ENCODE peak calls at places on chromosome 18, in eight cellular contexts. One of them, this sample, is unnamed.

GRCh38 chr18:36025025-36025424 is 42.3 kb downstream of the RPRD1A start:
- DNase-seq in colonic mucosa: no peak
- DNase-seq in H9: no peak
- DNase-seq in thyroid gland: no peak
- DNase-seq in thoracic aorta: no peak
- DNase-seq in mesendoderm: no peak
- DNase-seq in A549: no peak
- DNase-seq in tibial artery: no peak
- DNase-seq in this sample: no peak

GRCh38 chr18:31225668-31226067 is 63.0 kb upstream of the DSC1 start:
- DNase-seq in colonic mucosa: no peak
- DNase-seq in H9: peak; percentile 50
- DNase-seq in thyroid gland: peak; percentile 83
- DNase-seq in thoracic aorta: no peak
- DNase-seq in mesendoderm: peak; percentile 98
- DNase-seq in A549: no peak
- DNase-seq in tibial artery: no peak
- DNase-seq in this sample: no peak

GRCh38 chr18:78448106-78448505 is 531.5 kb upstream of the SALL3 start:
- DNase-seq in colonic mucosa: no peak
- DNase-seq in H9: peak; percentile 65
- DNase-seq in thyroid gland: no peak
- DNase-seq in thoracic aorta: no peak
- DNase-seq in mesendoderm: peak; percentile 57
- DNase-seq in A549: no peak
- DNase-seq in tibial artery: no peak
- DNase-seq in this sample: no peak

GRCh38 chr18:35521133-35521532 is 23.4 kb upstream of the INO80C start:
- DNase-seq in colonic mucosa: no peak
- DNase-seq in H9: no peak
- DNase-seq in thyroid gland: no peak
- DNase-seq in thoracic aorta: no peak
- DNase-seq in mesendoderm: no peak
- DNase-seq in A549: no peak
- DNase-seq in tibial artery: no peak
- DNase-seq in this sample: no peak

GRCh38 chr18:5546660-5547059 is 2.9 kb upstream of the EPB41L3 start:
- DNase-seq in colonic mucosa: no peak
- DNase-seq in H9: peak; percentile 41
- DNase-seq in thyroid gland: no peak
- DNase-seq in thoracic aorta: no peak
- DNase-seq in mesendoderm: peak; percentile 83
- DNase-seq in A549: no peak
- DNase-seq in tibial artery: no peak
- DNase-seq in this sample: no peak

GRCh38 chr18:78406743-78407455 is 572.7 kb upstream of the SALL3 start:
- DNase-seq in colonic mucosa: peak; percentile 36
- DNase-seq in H9: no peak
- DNase-seq in thyroid gland: no peak
- DNase-seq in thoracic aorta: no peak
- DNase-seq in mesendoderm: no peak
- DNase-seq in A549: no peak
- DNase-seq in tibial artery: no peak
- DNase-seq in this sample: no peak

GRCh38 chr18:41391616-41392610 is 563.1 kb upstream of the PIK3C3 start:
- DNase-seq in colonic mucosa: peak; percentile 25
- DNase-seq in H9: peak; percentile 74
- DNase-seq in thyroid gland: peak; percentile 40
- DNase-seq in thoracic aorta: no peak
- DNase-seq in mesendoderm: peak; percentile 79
- DNase-seq in A549: peak; percentile 1
- DNase-seq in tibial artery: no peak
- DNase-seq in this sample: no peak

GRCh38 chr18:697771-698170 is 14.7 kb downstream of the ENOSF1 start:
- DNase-seq in colonic mucosa: no peak
- DNase-seq in H9: peak; percentile 43
- DNase-seq in thyroid gland: peak; percentile 75
- DNase-seq in thoracic aorta: no peak
- DNase-seq in mesendoderm: peak; percentile 25
- DNase-seq in A549: no peak
- DNase-seq in tibial artery: no peak
- DNase-seq in this sample: no peak

GRCh38 chr18:26655614-26656400 is 107.5 kb upstream of the KCTD1 start:
- DNase-seq in colonic mucosa: peak; percentile 48
- DNase-seq in H9: peak; percentile 74
- DNase-seq in thyroid gland: peak; percentile 73
- DNase-seq in thoracic aorta: no peak
- DNase-seq in mesendoderm: peak; percentile 89
- DNase-seq in A549: peak; percentile 31
- DNase-seq in tibial artery: peak; percentile 74
- DNase-seq in this sample: peak; percentile 47

GRCh38 chr18:1292167-1292566 is 387.5 kb downstream of the ADCYAP1 start:
- DNase-seq in colonic mucosa: no peak
- DNase-seq in H9: no peak
- DNase-seq in thyroid gland: no peak
- DNase-seq in thoracic aorta: no peak
- DNase-seq in mesendoderm: no peak
- DNase-seq in A549: no peak
- DNase-seq in tibial artery: no peak
- DNase-seq in this sample: no peak

GRCh38 chr18:50142441-50143120 is 52.4 kb downstream of the MYO5B start:
- DNase-seq in colonic mucosa: no peak
- DNase-seq in H9: no peak
- DNase-seq in thyroid gland: no peak
- DNase-seq in thoracic aorta: no peak
- DNase-seq in mesendoderm: no peak
- DNase-seq in A549: no peak
- DNase-seq in tibial artery: no peak
- DNase-seq in this sample: no peak

GRCh38 chr18:12741351-12741750 is 38.5 kb downstream of the PSMG2 start:
- DNase-seq in colonic mucosa: no peak
- DNase-seq in H9: no peak
- DNase-seq in thyroid gland: no peak
- DNase-seq in thoracic aorta: no peak
- DNase-seq in mesendoderm: no peak
- DNase-seq in A549: peak; percentile 36
- DNase-seq in tibial artery: no peak
- DNase-seq in this sample: peak; percentile 89

GRCh38 chr18:56118422-56118821 is 520.0 kb downstream of the TXNL1 start:
- DNase-seq in colonic mucosa: no peak
- DNase-seq in H9: no peak
- DNase-seq in thyroid gland: peak; percentile 16
- DNase-seq in thoracic aorta: no peak
- DNase-seq in mesendoderm: no peak
- DNase-seq in A549: no peak
- DNase-seq in tibial artery: no peak
- DNase-seq in this sample: no peak

GRCh38 chr18:2028986-2029385 is 542.3 kb downstream of the METTL4 start:
- DNase-seq in colonic mucosa: no peak
- DNase-seq in H9: no peak
- DNase-seq in thyroid gland: no peak
- DNase-seq in thoracic aorta: no peak
- DNase-seq in mesendoderm: peak; percentile 83
- DNase-seq in A549: no peak
- DNase-seq in tibial artery: no peak
- DNase-seq in this sample: no peak

GRCh38 chr18:56316727-56317126 is 321.7 kb downstream of the TXNL1 start:
- DNase-seq in colonic mucosa: no peak
- DNase-seq in H9: no peak
- DNase-seq in thyroid gland: no peak
- DNase-seq in thoracic aorta: no peak
- DNase-seq in mesendoderm: no peak
- DNase-seq in A549: no peak
- DNase-seq in tibial artery: no peak
- DNase-seq in this sample: no peak

GRCh38 chr18:61992285-61992684 is 99.5 kb upstream of the RNF152 start:
- DNase-seq in colonic mucosa: no peak
- DNase-seq in H9: no peak
- DNase-seq in thyroid gland: no peak
- DNase-seq in thoracic aorta: no peak
- DNase-seq in mesendoderm: peak; percentile 87
- DNase-seq in A549: no peak
- DNase-seq in tibial artery: no peak
- DNase-seq in this sample: peak; percentile 42

GRCh38 chr18:79507076-79507545 is 111.4 kb downstream of the NFATC1 start:
- DNase-seq in colonic mucosa: peak; percentile 31
- DNase-seq in H9: no peak
- DNase-seq in thyroid gland: peak; percentile 71
- DNase-seq in thoracic aorta: no peak
- DNase-seq in mesendoderm: no peak
- DNase-seq in A549: no peak
- DNase-seq in tibial artery: peak; percentile 91
- DNase-seq in this sample: no peak

GRCh38 chr18:78071146-78071710 is 821.6 kb downstream of the GALR1 start:
- DNase-seq in colonic mucosa: no peak
- DNase-seq in H9: no peak
- DNase-seq in thyroid gland: no peak
- DNase-seq in thoracic aorta: no peak
- DNase-seq in mesendoderm: no peak
- DNase-seq in A549: no peak
- DNase-seq in tibial artery: no peak
- DNase-seq in this sample: no peak

GRCh38 chr18:79458917-79459803 is 63.4 kb downstream of the NFATC1 start:
- DNase-seq in colonic mucosa: no peak
- DNase-seq in H9: no peak
- DNase-seq in thyroid gland: no peak
- DNase-seq in thoracic aorta: no peak
- DNase-seq in mesendoderm: no peak
- DNase-seq in A549: no peak
- DNase-seq in tibial artery: no peak
- DNase-seq in this sample: no peak

GRCh38 chr18:154151-154550 is 4.2 kb upstream of the USP14 start:
- DNase-seq in colonic mucosa: no peak
- DNase-seq in H9: no peak
- DNase-seq in thyroid gland: no peak
- DNase-seq in thoracic aorta: no peak
- DNase-seq in mesendoderm: no peak
- DNase-seq in A549: no peak
- DNase-seq in tibial artery: no peak
- DNase-seq in this sample: no peak

GRCh38 chr18:33821503-33821902 is 243.5 kb downstream of the ASXL3 start:
- DNase-seq in colonic mucosa: no peak
- DNase-seq in H9: no peak
- DNase-seq in thyroid gland: no peak
- DNase-seq in thoracic aorta: no peak
- DNase-seq in mesendoderm: no peak
- DNase-seq in A549: no peak
- DNase-seq in tibial artery: no peak
- DNase-seq in this sample: no peak

GRCh38 chr18:25399554-25399953 is 47.6 kb upstream of the ZNF521 start:
- DNase-seq in colonic mucosa: no peak
- DNase-seq in H9: no peak
- DNase-seq in thyroid gland: no peak
- DNase-seq in thoracic aorta: no peak
- DNase-seq in mesendoderm: no peak
- DNase-seq in A549: no peak
- DNase-seq in tibial artery: no peak
- DNase-seq in this sample: no peak

GRCh38 chr18:48792141-48792540 is 158.6 kb downstream of the SMAD7 start:
- DNase-seq in colonic mucosa: no peak
- DNase-seq in H9: no peak
- DNase-seq in thyroid gland: no peak
- DNase-seq in thoracic aorta: no peak
- DNase-seq in mesendoderm: no peak
- DNase-seq in A549: no peak
- DNase-seq in tibial artery: peak; percentile 51
- DNase-seq in this sample: no peak
- H3K27ac ChIP-seq in colonic mucosa: no peak overlapping the region
- H3K27ac ChIP-seq in H9: no peak overlapping the region
- H3K27ac ChIP-seq in thyroid gland: peak overlapping the region; percentile 92
- H3K27ac ChIP-seq in thoracic aorta: no peak overlapping the region
- H3K27ac ChIP-seq in mesendoderm: no peak overlapping the region
- H3K27ac ChIP-seq in A549: no peak overlapping the region
- H3K27ac ChIP-seq in tibial artery: peak overlapping the region; percentile 92
- H3K27ac ChIP-seq in this sample: no peak overlapping the region

GRCh38 chr18:8559612-8560011 is 49.6 kb upstream of the RAB12 start:
- DNase-seq in colonic mucosa: no peak
- DNase-seq in H9: no peak
- DNase-seq in thyroid gland: no peak
- DNase-seq in thoracic aorta: no peak
- DNase-seq in mesendoderm: no peak
- DNase-seq in A549: no peak
- DNase-seq in tibial artery: no peak
- DNase-seq in this sample: no peak
- H3K27ac ChIP-seq in colonic mucosa: no peak overlapping the region
- H3K27ac ChIP-seq in H9: no peak overlapping the region
- H3K27ac ChIP-seq in thyroid gland: no peak overlapping the region
- H3K27ac ChIP-seq in thoracic aorta: no peak overlapping the region
- H3K27ac ChIP-seq in mesendoderm: no peak overlapping the region
- H3K27ac ChIP-seq in A549: no peak overlapping the region
- H3K27ac ChIP-seq in tibial artery: no peak overlapping the region
- H3K27ac ChIP-seq in this sample: no peak overlapping the region

DNA sequence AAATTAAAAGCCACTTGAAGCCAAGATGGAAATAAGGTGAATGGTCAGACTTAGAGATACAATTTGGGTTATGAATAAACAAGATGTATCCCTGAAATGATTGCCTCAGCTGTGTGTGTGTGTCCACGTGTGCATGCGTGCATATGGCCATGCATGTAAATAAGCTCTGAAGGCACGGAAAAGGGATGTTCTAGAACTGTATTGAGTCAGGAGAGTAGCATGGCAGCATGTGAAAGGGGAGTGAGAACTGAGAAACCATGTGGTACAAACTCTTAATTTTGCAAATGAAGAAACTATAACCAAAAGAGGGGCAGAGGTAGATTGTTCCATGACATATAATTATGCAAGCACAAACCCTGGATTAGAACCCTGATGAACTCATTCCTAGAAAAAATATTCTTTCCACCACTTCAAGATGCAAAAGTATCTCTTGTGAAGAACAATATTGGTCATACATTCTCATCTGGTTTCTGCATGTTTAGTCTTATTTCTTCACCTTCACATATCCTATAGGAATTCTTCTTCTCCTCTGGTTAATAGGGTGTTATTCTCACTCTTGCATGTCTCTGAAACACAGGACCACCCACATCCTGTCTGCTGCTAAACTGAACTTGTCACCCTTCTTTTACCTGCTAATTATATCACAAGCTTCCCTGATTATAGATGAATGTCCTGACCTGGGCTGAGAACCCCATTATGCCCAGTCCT is 455.8 kb downstream of the SETBP1 start:
- DNase-seq in colonic mucosa: no peak
- DNase-seq in H9: no peak
- DNase-seq in thyroid gland: no peak
- DNase-seq in thoracic aorta: no peak
- DNase-seq in mesendoderm: peak; percentile 5
- DNase-seq in A549: no peak
- DNase-seq in tibial artery: no peak
- DNase-seq in this sample: no peak
- H3K27ac ChIP-seq in colonic mucosa: no peak overlapping the region
- H3K27ac ChIP-seq in H9: no peak overlapping the region
- H3K27ac ChIP-seq in thyroid gland: no peak overlapping the region
- H3K27ac ChIP-seq in thoracic aorta: no peak overlapping the region
- H3K27ac ChIP-seq in mesendoderm: no peak overlapping the region
- H3K27ac ChIP-seq in A549: no peak overlapping the region
- H3K27ac ChIP-seq in tibial artery: no peak overlapping the region
- H3K27ac ChIP-seq in this sample: no peak overlapping the region

DNA sequence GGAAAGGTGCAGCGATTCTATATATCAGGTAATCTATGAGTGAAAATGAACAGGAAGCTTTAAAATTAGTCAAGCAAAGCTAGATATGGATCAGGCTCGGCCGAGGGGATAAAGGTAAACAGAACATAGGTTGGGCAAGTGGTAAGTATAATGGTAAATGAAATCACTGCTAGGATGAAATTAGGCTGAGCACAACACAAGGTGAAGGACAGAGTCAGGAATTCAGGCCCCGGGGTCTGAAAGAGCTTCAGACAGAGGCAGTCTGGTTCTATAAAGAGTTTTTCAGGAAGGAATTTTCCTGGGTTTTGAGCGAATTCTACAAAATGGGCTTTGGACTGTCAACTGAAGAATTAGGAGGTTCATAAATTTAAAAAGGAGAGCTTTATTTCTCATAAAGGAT is 513.2 kb upstream of the CDH2 start:
- DNase-seq in colonic mucosa: no peak
- DNase-seq in H9: no peak
- DNase-seq in thyroid gland: no peak
- DNase-seq in thoracic aorta: no peak
- DNase-seq in mesendoderm: no peak
- DNase-seq in A549: no peak
- DNase-seq in tibial artery: no peak
- DNase-seq in this sample: no peak
- H3K27ac ChIP-seq in colonic mucosa: no peak overlapping the region
- H3K27ac ChIP-seq in H9: no peak overlapping the region
- H3K27ac ChIP-seq in thyroid gland: no peak overlapping the region
- H3K27ac ChIP-seq in thoracic aorta: no peak overlapping the region
- H3K27ac ChIP-seq in mesendoderm: no peak overlapping the region
- H3K27ac ChIP-seq in A549: no peak overlapping the region
- H3K27ac ChIP-seq in tibial artery: no peak overlapping the region
- H3K27ac ChIP-seq in this sample: no peak overlapping the region

This sample was measured in PC-9.